ENCODE peak calls at places on chromosomes 1 and 21, in eight cellular contexts. W, K, E, A, T, Y, F and Q are unnamed samples.

GRCh38 chr1:84073266-84073665 is 70.8 kb upstream of the PRKACB start:
- DNase-seq in F (peak; percentile 51), Y (no peak), W (no peak), E (peak; percentile 10), K (no peak), A (peak; percentile 47), T (no peak), Q (no peak)

GRCh38 chr1:66606359-66607142 is 72.6 kb downstream of the SGIP1 start:
- DNase-seq in K (no peak), Y (no peak), E (no peak), F (peak; percentile 23), A (no peak), T (no peak), W (no peak), Q (no peak)

GRCh38 chr1:235867903-235868469 is 1.3 kb upstream of the LYST start:
- DNase-seq in F (no peak), E (no peak), A (no peak), Y (no peak), T (no peak), K (peak; percentile 58), W (peak; percentile 59), Q (no peak)

GRCh38 chr1:109786531-109787021 is 22.9 kb upstream of the EPS8L3 start:
- DNase-seq in Y (peak; percentile 55), E (no peak), T (no peak), F (no peak), K (no peak), W (no peak), A (no peak), Q (no peak)

GRCh38 chr1:164635784-164636729 is 77.1 kb downstream of the PBX1 start:
- DNase-seq in Y (no peak), K (no peak), F (no peak), W (no peak), A (no peak), T (no peak), E (no peak), Q (no peak)

GRCh38 chr1:235910357-235911299 is 43.9 kb upstream of the LYST start:
- DNase-seq in K (peak; percentile 52), T (no peak), F (peak; percentile 97), A (peak; percentile 99), E (peak; percentile 86), W (no peak), Y (peak; percentile 90), Q (no peak)

GRCh38 chr1:201999625-202000238 is 10.7 kb upstream of the ELF3 start:
- DNase-seq in F (peak; percentile 53), W (peak; percentile 65), Y (peak; percentile 78), K (peak; percentile 31), T (no peak), A (peak; percentile 33), E (peak; percentile 65), Q (peak; percentile 80)

GRCh38 chr1:98674075-98674781 is 12.7 kb downstream of the SNX7 start:
- DNase-seq in A (peak; percentile 79), Y (no peak), E (peak; percentile 28), W (no peak), K (no peak), T (no peak), F (peak; percentile 37), Q (no peak)

GRCh38 chr1:197917813-197918646 is 858 bp downstream of the LHX9 start:
- DNase-seq in T (no peak), F (no peak), W (no peak), A (no peak), Y (no peak), E (peak; percentile 51), K (no peak), Q (no peak)

GRCh38 chr1:196152975-196153374 is 455.3 kb downstream of the KCNT2 start:
- DNase-seq in W (no peak), K (no peak), Y (no peak), T (no peak), A (no peak), F (no peak), E (no peak), Q (no peak)

GRCh38 chr1:207805841-207806421 is 54.1 kb downstream of the CD46 start:
- DNase-seq in W (no peak), K (no peak), F (peak; percentile 98), A (peak; percentile 96), E (peak; percentile 93), Y (peak; percentile 83), T (no peak), Q (no peak)

GRCh38 chr1:12271033-12271432 is 41.2 kb downstream of the VPS13D start:
- DNase-seq in Y (no peak), E (no peak), F (no peak), W (no peak), T (no peak), A (no peak), K (no peak), Q (no peak)

GRCh38 chr1:9438431-9439073 is 100.7 kb upstream of the SLC25A33 start:
- DNase-seq in A (peak; percentile 88), E (peak; percentile 69), Y (peak; percentile 24), T (no peak), K (no peak), W (no peak), F (peak; percentile 93), Q (no peak)

GRCh38 chr1:27455166-27455811 is 34.7 kb downstream of the WASF2 start:
- DNase-seq in K (peak; percentile 50), E (peak; percentile 8), Y (peak; percentile 38), F (no peak), W (no peak), T (no peak), A (no peak), Q (no peak)

GRCh38 chr1:185144233-185144632 is 12.5 kb downstream of the TRMT1L start:
- DNase-seq in Y (peak; percentile 6), T (no peak), W (no peak), F (peak; percentile 65), A (peak; percentile 62), E (peak; percentile 36), K (no peak), Q (no peak)

GRCh38 chr1:60904079-60904852 is 178.1 kb upstream of the NFIA start:
- DNase-seq in K (no peak), A (peak; percentile 36), F (no peak), E (peak; percentile 58), Y (no peak), W (peak; percentile 1), T (no peak), Q (no peak)

GRCh38 chr1:211891708-211892107 is 61.1 kb upstream of the LPGAT1 start:
- DNase-seq in Y (no peak), K (no peak), T (no peak), W (no peak), F (no peak), A (no peak), E (no peak), Q (no peak)

GRCh38 chr1:200894712-200895447 is at the start of gene INAVA:
- DNase-seq in F (no peak), K (no peak), T (no peak), W (no peak), E (no peak), A (no peak), Y (peak; percentile 96), Q (no peak)

GRCh38 chr21:28332796-28333195 is 659.9 kb downstream of the LTN1 start:
- DNase-seq in F (no peak), K (no peak), T (no peak), E (no peak), A (no peak), Y (no peak), W (no peak), Q (no peak)

GRCh38 chr1:5992814-5993552 is 758 bp upstream of the NPHP4 start:
- DNase-seq in T (no peak), F (no peak), Y (peak; percentile 46), E (peak; percentile 64), K (peak; percentile 35), A (no peak), W (peak; percentile 50), Q (peak; percentile 20)

GRCh38 chr1:209349372-209350324 is 233.9 kb upstream of the CAMK1G start:
- DNase-seq in K (no peak), T (no peak), W (no peak), Y (no peak), F (peak; percentile 55), E (peak; percentile 29), A (peak; percentile 74), Q (no peak)

GRCh38 chr21:45365608-45366241 is 39.2 kb upstream of the COL18A1 start:
- DNase-seq in W (no peak), E (peak; percentile 36), F (peak; percentile 68), Y (no peak), A (peak; percentile 87), T (no peak), K (no peak), Q (no peak)

GRCh38 chr1:230204852-230205251 is 137.8 kb downstream of the GALNT2 start:
- DNase-seq in K (no peak), W (no peak), E (no peak), Y (no peak), T (no peak), A (peak; percentile 38), F (no peak), Q (no peak)

GRCh38 chr1:61170328-61171238 is 88.2 kb downstream of the NFIA start:
- DNase-seq in T (no peak), Y (peak; percentile 33), W (no peak), F (peak; percentile 49), A (peak; percentile 29), E (peak; percentile 21), K (no peak), Q (no peak)

GRCh38 chr1:158025576-158026230 is 32.3 kb downstream of the KIRREL1 start:
- DNase-seq in F (no peak), Y (no peak), K (no peak), A (no peak), E (no peak), T (no peak), W (no peak), Q (no peak)

GRCh38 chr1:61313906-61314422 is 231.6 kb downstream of the NFIA start:
- DNase-seq in F (no peak), Y (no peak), T (no peak), E (no peak), W (no peak), A (no peak), K (no peak), Q (no peak)

GRCh38 chr1:93078935-93079654 is at the start of gene MTF2:
- DNase-seq in W (peak; percentile 96), F (peak; percentile 97), K (peak; percentile 95), E (peak; percentile 95), A (peak; percentile 98), T (peak; percentile 98), Y (peak; percentile 92), Q (peak; percentile 95)

GRCh38 chr21:43794857-43795256 is 5.5 kb downstream of the RRP1 start:
- DNase-seq in T (no peak), F (no peak), E (no peak), A (no peak), W (no peak), Y (no peak), K (no peak), Q (no peak)

GRCh38 chr1:107139833-107140702 is 771 bp upstream of the NTNG1 start:
- DNase-seq in K (peak; percentile 16), W (no peak), T (peak; percentile 55), Y (no peak), A (peak; percentile 76), E (peak; percentile 55), F (peak; percentile 36), Q (no peak)

GRCh38 chr21:42565206-42565810 is 51.7 kb downstream of the SLC37A1 start:
- DNase-seq in Y (no peak), K (no peak), F (no peak), E (no peak), A (no peak), T (no peak), W (no peak), Q (no peak)

GRCh38 chr21:25734654-25735220 is at the start of the genes ATP5PF and GABPA:
- DNase-seq in W (peak; percentile 99), T (peak; percentile 94), F (peak; percentile 99), Y (peak; percentile 88), K (peak; percentile 97), A (peak; percentile 99), E (peak; percentile 95), Q (peak; percentile 93)